ENCODE peak calls at places on chromosomes 6 and 20, in five cellular contexts. B, L, O, W and P are unnamed samples.

GRCh38 chr20:38514947-38515346 is 42.3 kb downstream of the RALGAPB start:
- DNase-seq in O (no peak), L (no peak), W (no peak), B (no peak), P (no peak)

GRCh38 chr20:555933-556332 is 12.3 kb upstream of the CSNK2A1 start:
- DNase-seq in O (peak), L (no peak), W (peak), B (no peak), P (no peak)

GRCh38 chr6:20952605-20953004 is 418.3 kb downstream of the CDKAL1 start:
- DNase-seq in O (peak), W (peak), L (no peak), B (peak), P (peak)

GRCh38 chr6:14841901-14842421 is 403.9 kb upstream of the JARID2 start:
- DNase-seq in B (no peak), L (no peak), O (peak), W (peak), P (peak)

GRCh38 chr6:99350573-99350972 is 1.1 kb upstream of the FAXC start:
- DNase-seq in B (no peak), L (no peak), O (no peak), W (no peak), P (no peak)

GRCh38 chr6:168291450-168291849 is 28.1 kb downstream of the DACT2 start:
- DNase-seq in L (peak), W (no peak), B (no peak), O (no peak), P (no peak)

GRCh38 chr6:9657994-9658393 is 756.9 kb downstream of the TFAP2A start:
- DNase-seq in O (peak), W (peak), L (no peak), B (no peak), P (peak)

GRCh38 chr6:141482773-141483172 is 650.0 kb upstream of the GJE1 start:
- DNase-seq in W (peak), L (no peak), B (no peak), O (peak), P (no peak)

GRCh38 chr6:44263357-44264100 is 1.8 kb downstream of the NFKBIE start:
- DNase-seq in B (peak), W (peak), L (peak), O (peak), P (no peak)

GRCh38 chr6:68876792-68877493 is 241.9 kb downstream of the ADGRB3 start:
- DNase-seq in W (peak), B (no peak), L (no peak), O (peak), P (peak)

GRCh38 chr6:149429427-149430360 is 29.6 kb downstream of the SUMO4 start:
- DNase-seq in W (no peak), L (no peak), O (no peak), B (no peak), P (no peak)

GRCh38 chr6:158793432-158793831 is 25.7 kb downstream of the EZR start:
- DNase-seq in O (peak), B (no peak), L (no peak), W (peak), P (no peak)

GRCh38 chr6:121319112-121319553 is 15.1 kb downstream of the TBC1D32 start:
- DNase-seq in B (peak), O (peak), L (peak), W (peak), P (no peak)

GRCh38 chr6:167661456-167662103 is 165.1 kb upstream of the AFDN start:
- DNase-seq in L (no peak), B (no peak), W (no peak), O (peak), P (no peak)

GRCh38 chr6:116220172-116220571 is 33.7 kb downstream of the TSPYL4 start:
- DNase-seq in B (no peak), O (no peak), W (peak), L (peak), P (no peak)

GRCh38 chr6:55913213-55914195 is 38.1 kb upstream of the BMP5 start:
- DNase-seq in O (no peak), W (peak), L (no peak), B (no peak), P (no peak)

GRCh38 chr6:79512014-79512413 is 25.2 kb downstream of the LCA5 start:
- DNase-seq in B (no peak), W (no peak), O (no peak), L (no peak), P (no peak)

GRCh38 chr6:119340766-119341487 is 8.6 kb downstream of the MAN1A1 start:
- DNase-seq in L (no peak), W (no peak), O (no peak), B (no peak), P (no peak)

GRCh38 chr6:163780993-163781392 is 366.5 kb downstream of the QKI start:
- DNase-seq in B (no peak), O (no peak), W (peak), L (peak), P (no peak)

GRCh38 chr6:13183446-13184088 is 144.8 kb downstream of the TBC1D7 start:
- DNase-seq in W (no peak), O (no peak), L (no peak), B (no peak), P (no peak)

GRCh38 chr6:2948228-2949025 is 22.9 kb downstream of the SERPINB6 start:
- DNase-seq in L (no peak), O (no peak), B (no peak), W (no peak), P (no peak)

GRCh38 chr6:139490482-139490881 is 116.0 kb upstream of the CITED2 start:
- DNase-seq in O (peak), B (no peak), L (no peak), W (peak), P (no peak)

GRCh38 chr20:50911716-50912115 is 19.5 kb downstream of the ADNP start:
- DNase-seq in O (no peak), B (no peak), L (no peak), W (peak), P (no peak)

GRCh38 chr6:55397986-55398385 is 70.7 kb downstream of the GFRAL start:
- DNase-seq in O (no peak), W (peak), L (no peak), B (no peak), P (peak)

GRCh38 chr20:44615876-44616603 is 33.7 kb downstream of the PKIG start:
- DNase-seq in W (no peak), O (no peak), L (peak), B (no peak), P (no peak)

GRCh38 chr20:63924241-63924640 is 29.3 kb downstream of the DNAJC5 start:
- DNase-seq in B (no peak), L (no peak), O (no peak), W (no peak), P (no peak)

GRCh38 chr20:30985386-30985785 is 272.1 kb upstream of the DEFB115 start:
- DNase-seq in L (no peak), W (no peak), O (no peak), B (no peak), P (no peak)

GRCh38 chr6:139473731-139474130 is 99.3 kb upstream of the CITED2 start:
- DNase-seq in L (no peak), W (no peak), O (peak), B (no peak), P (no peak)

GRCh38 chr20:1631309-1632227 is 11.8 kb upstream of the SIRPB1 start:
- DNase-seq in L (peak), B (no peak), W (no peak), O (peak), P (no peak)

GRCh38 chr6:164303092-164304007 is 888.8 kb downstream of the QKI start:
- DNase-seq in O (peak), B (no peak), L (no peak), W (no peak), P (no peak)